ENCODE peak calls at places on chromosomes 7 and 10, in six cellular contexts. O is psoas muscle, P is fibroblast of lung, M is right atrium auricular region, T is H9, G is spleen. H is an unnamed sample. For H3K4me1 and H3K27me3, the result is how much of the 10 kb centered on the place peaks cover.

GRCh38 chr10:77768046-77768445 is 130.4 kb upstream of the KCNMA1 start:
- DNase-seq in P (no peak), T (no peak), G (no peak), M (peak), O (no peak), H (no peak)

GRCh38 chr10:133062085-133062484 is 25.6 kb upstream of the ADGRA1 start:
- DNase-seq in P (no peak), T (no peak), G (no peak), M (no peak), O (no peak), H (no peak)

GRCh38 chr10:47286591-47287325 is 13.2 kb upstream of the GDF10 start:
- DNase-seq in M (peak), O (no peak), P (no peak), T (no peak), G (peak), H (no peak)

GRCh38 chr7:130349911-130350782 is 5.5 kb downstream of the CPA5 start:
- DNase-seq in G (no peak), O (no peak), T (no peak), M (no peak), P (no peak), H (no peak)

GRCh38 chr10:97428572-97428981 is 2.6 kb downstream of the PGAM1 start:
- DNase-seq in G (no peak), P (peak), T (no peak), M (no peak), O (no peak), H (no peak)

GRCh38 chr7:158695726-158696452 is 8.7 kb downstream of the NCAPG2 start:
- DNase-seq in O (no peak), G (peak), T (peak), P (peak), M (peak), H (peak)

GRCh38 chr10:42593284-42593683 is 45.1 kb downstream of the ZNF33B start:
- DNase-seq in M (no peak), O (no peak), G (no peak), T (no peak), P (no peak), H (no peak)

GRCh38 chr10:17161788-17162187 is 32.2 kb upstream of the CUBN start:
- DNase-seq in P (no peak), T (no peak), M (no peak), O (no peak), G (no peak), H (no peak)

GRCh38 chr10:96529634-96530279 is 16.0 kb upstream of the TLL2 start:
- DNase-seq in G (no peak), T (no peak), M (no peak), P (no peak), O (no peak), H (no peak)

GRCh38 chr10:102675151-102675886 is 31.0 kb downstream of the TRIM8 start:
- DNase-seq in G (no peak), P (no peak), T (peak), O (no peak), M (no peak), H (peak)
- H3K4me1 ChIP-seq in G (half or more), P (half or more), T (under half), O (under half), M (under half), H (half or more)

DNA sequence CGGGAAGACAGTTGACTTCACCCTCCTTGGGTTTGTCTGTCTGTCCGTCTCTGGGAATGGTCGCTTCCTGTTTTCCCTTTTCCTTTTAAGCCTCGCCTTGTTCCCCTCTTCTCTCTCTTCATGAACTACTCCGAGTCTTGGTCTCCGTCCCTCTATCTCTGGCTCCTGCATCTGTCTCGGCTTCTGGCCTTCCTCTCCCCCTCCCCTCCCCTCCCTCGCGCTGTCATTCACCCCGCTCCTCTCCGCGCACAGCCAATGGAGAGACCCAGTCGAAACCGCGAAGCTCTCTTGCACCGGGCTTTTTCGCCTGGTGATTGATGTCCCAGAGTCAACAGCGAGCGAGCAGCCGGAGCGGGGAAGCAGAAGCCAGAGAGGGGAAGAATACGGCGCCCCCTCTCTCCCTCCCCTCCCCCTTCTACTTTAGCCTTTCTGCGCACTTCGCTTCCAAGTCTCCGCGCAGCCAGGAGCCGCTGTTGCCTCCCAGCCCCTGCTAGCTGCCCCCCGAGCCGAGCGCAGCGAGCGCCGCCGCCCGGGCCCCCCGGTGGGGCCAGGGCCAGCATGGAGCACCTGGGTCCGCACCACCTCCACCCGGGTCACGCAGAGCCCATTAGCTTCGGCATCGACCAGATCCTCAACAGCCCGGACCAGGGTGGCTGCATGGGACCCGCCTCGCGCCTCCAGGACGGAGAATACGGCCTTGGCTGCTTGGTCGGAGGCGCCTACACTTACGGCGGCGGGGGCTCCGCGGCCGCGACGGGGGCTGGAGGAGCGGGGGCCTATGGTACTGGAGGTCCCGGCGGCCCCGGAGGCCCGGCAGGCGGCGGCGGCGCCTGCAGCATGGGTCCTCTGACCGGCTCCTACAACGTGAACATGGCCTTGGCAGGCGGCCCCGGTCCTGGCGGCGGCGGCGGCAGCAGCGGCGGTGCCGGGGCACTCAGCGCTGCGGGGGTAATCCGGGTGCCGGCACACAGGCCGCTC is at the start of gene TLX1:
- DNase-seq in G (no peak), P (no peak), M (no peak), T (peak), O (no peak), H (peak)
- H3K27me3 ChIP-seq in G (half or more), P (half or more), M (under half), T (half or more), O (under half), H (under half)

GRCh38 chr7:16668049-16668858 is 22.3 kb downstream of the BZW2 start:
- DNase-seq in O (peak), G (no peak), T (no peak), M (peak), P (peak), H (peak)
- TF ChIP-seq CTCF in O (no peak), G (no peak), T (no peak), M (no peak), P (no peak), H (no peak)

GRCh38 chr7:137689761-137690160 is 157.0 kb downstream of the DGKI start:
- DNase-seq in G (no peak), M (no peak), T (no peak), O (no peak), P (no peak), H (no peak)
- H3K4me1 ChIP-seq in G (under half), M (under half), T (under half), O (under half), P (under half), H (under half)

GRCh38 chr10:79941146-79941545 is 7.8 kb downstream of the SFTPD start:
- DNase-seq in P (no peak), T (no peak), G (no peak), M (no peak), O (no peak), H (no peak)

GRCh38 chr10:79942261-79943185 is 6.4 kb downstream of the SFTPD start:
- DNase-seq in O (no peak), P (no peak), T (no peak), G (peak), M (peak), H (no peak)

GRCh38 chr10:79939969-79940368 is 8.9 kb downstream of the SFTPD start:
- DNase-seq in O (no peak), M (no peak), P (no peak), G (no peak), T (no peak), H (no peak)

GRCh38 chr10:79940431-79940830 is 8.5 kb downstream of the SFTPD start:
- DNase-seq in T (no peak), P (no peak), O (no peak), G (no peak), M (no peak), H (no peak)

GRCh38 chr10:79941585-79942210 is 7.2 kb downstream of the SFTPD start:
- DNase-seq in P (no peak), O (no peak), M (no peak), G (no peak), T (no peak), H (no peak)
- H3K27me3 ChIP-seq in P (under half), O (under half), M (under half), G (under half), T (under half), H (under half)

GRCh38 chr10:63084690-63085377 is 48.3 kb upstream of the NRBF2 start:
- DNase-seq in O (no peak), T (no peak), G (no peak), P (peak), M (no peak), H (no peak)

DNA sequence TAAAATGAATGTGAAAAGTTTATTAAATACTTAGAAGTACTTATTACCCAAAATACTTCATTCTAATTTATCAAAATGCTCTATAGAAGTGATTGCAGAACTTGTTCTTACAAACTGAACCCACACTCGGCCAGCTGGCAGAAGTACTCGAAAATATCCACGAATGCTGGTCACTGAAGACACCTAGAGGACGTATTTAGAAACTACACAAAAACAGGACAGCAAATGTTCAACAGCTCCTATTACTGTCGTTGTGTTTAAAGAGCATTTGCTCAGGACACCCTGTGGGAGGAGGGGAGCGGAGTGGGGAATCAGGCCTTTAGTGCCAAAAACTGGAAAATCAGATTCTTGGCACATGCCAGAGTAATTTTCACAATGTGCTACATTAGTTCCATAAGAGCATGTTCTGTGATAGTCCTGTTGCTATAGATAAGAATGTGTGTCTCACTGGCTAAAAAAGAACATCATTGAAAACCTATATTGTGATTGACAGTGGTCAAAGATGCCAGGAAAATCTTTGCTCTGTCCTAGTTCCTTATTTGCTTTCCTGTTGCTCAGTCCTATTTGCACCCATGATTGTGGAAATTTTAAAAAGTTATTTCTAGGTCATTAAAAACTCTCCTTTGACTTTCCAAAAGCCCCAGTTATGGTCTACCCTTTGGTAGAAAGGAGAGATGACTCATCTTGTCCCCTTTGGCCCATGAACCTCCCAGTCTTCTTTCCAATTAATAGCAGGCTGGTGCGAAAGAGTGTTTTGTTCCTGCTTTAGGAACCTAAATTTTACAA is 49.0 kb upstream of the NRBF2 start:
- DNase-seq in M (peak), G (no peak), P (peak), O (peak), T (peak), H (peak)
- TF ChIP-seq CTCF in M (peak), G (peak), P (peak), O (peak), T (peak), H (peak)

DNA sequence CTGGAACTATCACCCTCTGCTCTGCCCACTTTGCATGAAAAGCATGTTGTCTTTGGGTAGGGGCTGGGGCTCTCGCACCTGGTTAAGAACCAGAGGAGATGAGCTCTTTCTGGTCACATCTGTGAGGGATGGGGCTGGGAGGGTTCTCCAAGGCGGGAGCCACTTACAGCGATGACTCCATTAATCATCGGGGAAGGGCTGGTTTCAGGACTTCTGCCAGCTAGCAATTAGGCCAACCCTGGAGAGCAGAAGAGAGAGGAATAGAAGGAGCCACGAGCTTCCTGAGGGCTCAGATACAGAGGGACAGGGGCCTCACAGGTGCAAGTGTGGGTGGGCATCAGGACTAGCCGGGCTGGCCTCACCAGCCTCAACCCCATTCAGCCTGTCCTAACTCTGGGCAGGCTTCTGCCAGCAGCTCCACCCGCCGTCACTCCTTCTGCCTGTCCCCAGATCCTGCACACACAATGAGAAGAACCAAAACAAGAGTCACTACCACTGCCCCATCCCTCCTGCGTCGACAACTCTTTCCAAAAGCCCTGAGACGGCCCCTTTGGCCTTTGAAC is 8.4 kb downstream of the AQP1 start:
- DNase-seq in T (no peak), M (no peak), G (peak), O (peak), P (peak), H (peak)
- H3K4me1 ChIP-seq in T (under half), M (under half), G (under half), O (under half), P (under half), H (under half)

GRCh38 chr10:98472171-98472570 is 25.4 kb upstream of the HPS1 start:
- DNase-seq in O (no peak), P (no peak), M (no peak), G (no peak), T (no peak), H (no peak)
- H3K27me3 ChIP-seq in O (under half), P (under half), M (under half), G (under half), T (under half), H (under half)

DNA sequence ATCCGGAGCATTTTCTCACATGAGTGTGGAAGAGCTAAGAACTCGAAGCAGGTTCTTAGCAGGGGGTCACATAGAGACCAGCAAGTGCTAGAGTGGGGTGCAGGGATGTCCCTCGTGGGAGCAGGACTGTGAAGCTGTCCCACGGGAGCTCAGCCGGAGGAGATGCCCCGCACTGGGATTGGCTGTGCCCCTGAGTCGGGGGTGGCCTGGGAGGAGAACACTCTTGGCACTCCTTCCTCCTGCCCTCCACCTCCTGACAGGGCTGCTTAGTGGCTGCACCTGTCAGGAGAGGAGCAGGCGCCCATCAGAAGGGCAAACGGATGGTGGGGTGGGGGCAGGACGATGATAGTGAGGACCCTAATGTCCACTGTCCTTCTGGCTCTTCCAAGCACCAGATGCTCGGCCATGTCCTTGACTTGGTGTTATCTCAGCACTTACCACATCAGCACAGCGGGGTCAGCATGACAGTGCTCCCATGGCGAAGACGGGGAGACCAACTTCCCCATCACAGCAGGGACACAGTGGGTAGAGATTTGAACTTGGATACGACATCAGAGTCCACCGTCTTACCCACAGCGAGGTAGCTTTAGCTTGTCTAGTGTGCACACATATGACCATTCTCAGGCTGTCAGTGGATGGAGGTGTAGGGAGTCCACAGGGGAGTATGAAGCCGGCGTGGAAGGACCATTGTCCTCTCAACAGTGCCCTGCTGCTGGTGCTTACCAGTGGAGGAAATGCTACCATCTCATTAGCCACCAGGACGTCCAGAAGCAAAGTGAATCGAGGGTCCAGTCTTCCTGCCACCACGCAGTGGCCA is 142.5 kb upstream of the SHH start:
- DNase-seq in M (peak), O (no peak), P (no peak), T (no peak), G (no peak), H (no peak)
- TF ChIP-seq CTCF in M (no peak), O (no peak), P (no peak), T (no peak), G (no peak), H (no peak)

H was measured in thyroid gland.